ENCODE peak calls at places on chromosomes 7 and 10, in seven cellular contexts. W is ovary, V is gastrocnemius medialis, T is IMR-90, E is body of pancreas, N is kidney, A is tibial nerve. Z is an unnamed sample.
A peak's percentile ranks its signal among the peaks of the same experiment; 100 is the strongest.

GRCh38 chr10:104321716-104322415 is 16.4 kb downstream of the ITPRIP start:
- DNase-seq in V (no peak), A (peak; percentile 10), W (no peak), T (no peak), E (no peak), N (peak; percentile 55), Z (no peak)

GRCh38 chr7:25124485-25125136 is 449 bp downstream of the CYCS start:
- DNase-seq in E (no peak), W (peak; percentile 42), T (no peak), V (peak; percentile 50), N (no peak), A (no peak), Z (no peak)

GRCh38 chr10:71608863-71609768 is 110.5 kb downstream of the C10orf105 start:
- DNase-seq in V (peak; percentile 74), A (peak; percentile 75), W (peak; percentile 88), T (peak; percentile 47), N (peak; percentile 88), E (peak; percentile 75), Z (peak; percentile 81)

GRCh38 chr10:77890097-77890496 is 36.5 kb downstream of the DLG5 start:
- DNase-seq in W (no peak), T (no peak), N (no peak), A (no peak), V (no peak), E (no peak), Z (no peak)

GRCh38 chr10:5710854-5711253 is 26.2 kb downstream of the TASOR2 start:
- DNase-seq in W (no peak), A (no peak), E (no peak), N (no peak), V (no peak), T (no peak), Z (no peak)

GRCh38 chr7:86745019-86745745 is 101.5 kb downstream of the GRM3 start:
- DNase-seq in E (peak; percentile 43), T (no peak), V (no peak), A (no peak), W (no peak), N (no peak), Z (no peak)

GRCh38 chr7:94656925-94657731 is 1.2 kb upstream of the SGCE start:
- DNase-seq in V (no peak), E (no peak), W (peak; percentile 35), A (no peak), N (peak; percentile 48), T (peak; percentile 40), Z (no peak)

GRCh38 chr7:8109196-8110022 is 140.8 kb downstream of the GLCCI1 start:
- DNase-seq in W (no peak), V (no peak), N (no peak), E (no peak), A (no peak), T (peak; percentile 52), Z (no peak)

GRCh38 chr10:13489035-13489434 is 39.8 kb downstream of the BEND7 start:
- DNase-seq in N (no peak), W (no peak), A (no peak), V (no peak), E (no peak), T (no peak), Z (no peak)

GRCh38 chr10:46050956-46051355 is 4.9 kb upstream of the MSMB start:
- DNase-seq in A (no peak), N (no peak), W (no peak), E (no peak), T (no peak), V (no peak), Z (no peak)

GRCh38 chr10:78752251-78752650 is 316.5 kb upstream of the ZMIZ1 start:
- DNase-seq in T (no peak), A (no peak), V (no peak), E (no peak), N (no peak), W (no peak), Z (no peak)

GRCh38 chr7:35993663-35994622 is 159.1 kb upstream of the EEPD1 start:
- DNase-seq in W (no peak), A (no peak), E (no peak), V (no peak), T (peak; percentile 33), N (no peak), Z (no peak)

GRCh38 chr7:39306028-39306570 is 260.1 kb upstream of the YAE1 start:
- DNase-seq in N (no peak), A (no peak), V (no peak), W (no peak), T (no peak), E (no peak), Z (no peak)

GRCh38 chr10:20856484-20856883 is 40.6 kb downstream of the NEBL start:
- DNase-seq in V (no peak), E (no peak), T (no peak), A (no peak), N (no peak), W (no peak), Z (no peak)

GRCh38 chr7:98200364-98200763 is 10.9 kb upstream of the BHLHA15 start:
- DNase-seq in E (no peak), V (no peak), A (no peak), T (no peak), N (no peak), W (no peak), Z (no peak)

GRCh38 chr7:111953611-111954010 is 252.6 kb downstream of the DOCK4 start:
- DNase-seq in N (no peak), W (no peak), V (no peak), T (no peak), A (no peak), E (no peak), Z (no peak)

GRCh38 chr10:61708841-61709240 is 46.1 kb downstream of the CABCOCO1 start:
- DNase-seq in A (no peak), V (no peak), N (no peak), E (no peak), T (peak; percentile 29), W (no peak), Z (no peak)

GRCh38 chr10:70440296-70441160 is 953 bp downstream of the NODAL start:
- DNase-seq in W (no peak), T (no peak), A (no peak), N (peak; percentile 58), E (no peak), V (no peak), Z (no peak)

GRCh38 chr7:41886906-41887311 is 184.0 kb upstream of the INHBA start:
- DNase-seq in T (peak; percentile 98), V (peak; percentile 71), W (peak; percentile 50), A (peak; percentile 43), N (peak; percentile 80), E (peak; percentile 17), Z (peak; percentile 82)

GRCh38 chr7:129970816-129971215 is 18.1 kb upstream of the UBE2H start:
- DNase-seq in N (peak; percentile 81), A (no peak), T (no peak), E (no peak), W (no peak), V (no peak), Z (no peak)

GRCh38 chr7:116443646-116444045 is 55.9 kb upstream of the CAV2 start:
- DNase-seq in A (no peak), V (no peak), N (no peak), W (no peak), E (no peak), T (no peak), Z (no peak)
- H3K27ac ChIP-seq in A (peak overlapping the region; percentile 81), V (no peak overlapping the region), N (no peak overlapping the region), W (no peak overlapping the region), E (no peak overlapping the region), T (peak overlapping the region; percentile 54), Z (no peak overlapping the region)

GRCh38 chr10:132606536-132607316 is 69.1 kb downstream of the INPP5A start:
- DNase-seq in N (peak; percentile 89), A (no peak), V (peak; percentile 79), E (peak; percentile 40), T (peak; percentile 49), W (peak; percentile 88), Z (no peak)
- H3K4me3 ChIP-seq in N (no peak overlapping the region), A (peak overlapping the region; percentile 4), V (peak overlapping the region; percentile 17), E (no peak overlapping the region), T (no peak overlapping the region), W (peak overlapping the region; percentile 8), Z (no peak overlapping the region)

GRCh38 chr10:102795453-102796406 is 41.5 kb downstream of the CYP17A1 start:
- DNase-seq in T (no peak), N (no peak), E (no peak), V (peak; percentile 75), W (no peak), A (no peak), Z (no peak)
- H3K4me1 ChIP-seq in T (peaks cover 13% of the 10 kb centered on the region), N (peaks cover 32% of the 10 kb centered on the region), E (peaks cover 6% of the 10 kb centered on the region), V (peaks cover 96% of the 10 kb centered on the region), W (peaks cover 16% of the 10 kb centered on the region), A (peaks cover 95% of the 10 kb centered on the region), Z (peaks cover 98% of the 10 kb centered on the region)

DNA sequence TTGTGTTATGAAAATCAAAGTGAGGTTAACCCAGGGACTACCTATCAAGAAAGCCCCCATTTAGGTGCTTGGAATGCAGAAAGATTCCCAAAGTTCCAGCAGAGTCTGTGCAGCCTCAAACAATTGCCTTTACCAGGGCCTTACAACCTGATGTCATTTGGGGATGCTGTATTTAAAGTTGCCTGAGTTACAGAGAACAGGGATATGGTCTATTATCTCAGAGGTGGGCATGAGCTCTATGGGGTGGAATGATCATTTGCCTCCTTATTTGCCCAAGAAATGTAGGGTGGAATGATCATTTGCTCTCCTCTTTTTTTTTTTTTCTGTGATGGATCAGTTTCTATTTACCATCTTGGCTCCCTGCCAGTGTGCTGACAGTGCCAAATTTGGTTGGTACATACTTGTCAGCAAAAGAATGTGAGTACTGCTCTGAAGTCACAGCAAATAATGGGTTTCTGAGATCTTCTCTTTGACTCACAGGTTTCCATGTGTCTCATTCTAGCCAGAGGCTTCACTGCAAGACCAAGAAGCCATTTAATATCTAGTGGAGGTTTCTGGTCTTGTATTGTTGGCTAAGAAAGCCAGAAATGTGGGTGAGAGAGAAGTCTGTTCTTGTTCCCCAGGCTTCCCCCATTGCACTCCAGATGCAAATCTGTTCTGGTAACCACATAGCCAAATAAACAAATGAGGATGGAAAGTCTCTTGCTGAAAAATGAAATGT is 45.5 kb upstream of the ZNRF2 start:
- DNase-seq in W (no peak), T (no peak), N (no peak), E (peak; percentile 91), A (peak; percentile 35), V (peak; percentile 30), Z (no peak)
- H3K27ac ChIP-seq in W (no peak overlapping the region), T (no peak overlapping the region), N (no peak overlapping the region), E (peak overlapping the region; percentile 40), A (peak overlapping the region; percentile 67), V (no peak overlapping the region), Z (no peak overlapping the region)

GRCh38 chr10:17503795-17504194 is 49.4 kb upstream of the ST8SIA6 start:
- DNase-seq in A (no peak), E (no peak), W (no peak), T (no peak), V (no peak), N (no peak), Z (no peak)
- H3K4me3 ChIP-seq in A (no peak overlapping the region), E (no peak overlapping the region), W (no peak overlapping the region), T (no peak overlapping the region), V (no peak overlapping the region), N (no peak overlapping the region), Z (no peak overlapping the region)

GRCh38 chr7:32346253-32346652 is 143.9 kb downstream of the LSM5 start:
- DNase-seq in N (no peak), E (no peak), W (no peak), V (no peak), T (no peak), A (no peak), Z (no peak)
- H3K4me1 ChIP-seq in N (no peaks in the 10 kb centered on the region), E (no peaks in the 10 kb centered on the region), W (no peaks in the 10 kb centered on the region), V (no peaks in the 10 kb centered on the region), T (no peaks in the 10 kb centered on the region), A (no peaks in the 10 kb centered on the region), Z (no peaks in the 10 kb centered on the region)

Z was measured in right atrium auricular region.